ENCODE peak calls at places on chromosomes 11 and 22, in eight cellular contexts. One of them, this sample, is unnamed.

GRCh38 chr11:108069947-108070346 is 51.4 kb upstream of the ACAT1 start:
- DNase-seq in stimulated activated CD4-positive, alpha-beta T cell treated with anti-CD3 and anti-CD28 coated beads, TNF-alpha, amount 100 ng/mL, for 24 hours: no peak
- DNase-seq in epithelial cell of esophagus: no peak
- DNase-seq in putamen: no peak
- DNase-seq in EH: peak; percentile 72
- DNase-seq in body of pancreas: no peak
- DNase-seq in A172: no peak
- DNase-seq in cardiac fibroblast: peak; percentile 67
- DNase-seq in this sample: no peak

GRCh38 chr22:47192106-47192650 is 429.7 kb downstream of the TBC1D22A start:
- DNase-seq in EH: no peak
- DNase-seq in putamen: no peak
- DNase-seq in A172: no peak
- DNase-seq in stimulated activated CD4-positive, alpha-beta T cell treated with anti-CD3 and anti-CD28 coated beads, TNF-alpha, amount 100 ng/mL, for 24 hours: no peak
- DNase-seq in body of pancreas: peak; percentile 13
- DNase-seq in cardiac fibroblast: no peak
- DNase-seq in epithelial cell of esophagus: no peak
- DNase-seq in this sample: no peak

GRCh38 chr22:32042924-32043323 is at the start of gene SLC5A1:
- DNase-seq in EH: no peak
- DNase-seq in body of pancreas: peak; percentile 83
- DNase-seq in epithelial cell of esophagus: peak; percentile 67
- DNase-seq in cardiac fibroblast: no peak
- DNase-seq in putamen: no peak
- DNase-seq in A172: no peak
- DNase-seq in stimulated activated CD4-positive, alpha-beta T cell treated with anti-CD3 and anti-CD28 coated beads, TNF-alpha, amount 100 ng/mL, for 24 hours: no peak
- DNase-seq in this sample: no peak

GRCh38 chr11:86062719-86063118 is 6.2 kb downstream of the PICALM start:
- DNase-seq in stimulated activated CD4-positive, alpha-beta T cell treated with anti-CD3 and anti-CD28 coated beads, TNF-alpha, amount 100 ng/mL, for 24 hours: no peak
- DNase-seq in body of pancreas: no peak
- DNase-seq in EH: peak; percentile 51
- DNase-seq in putamen: no peak
- DNase-seq in epithelial cell of esophagus: no peak
- DNase-seq in cardiac fibroblast: peak; percentile 65
- DNase-seq in A172: no peak
- DNase-seq in this sample: no peak

GRCh38 chr11:123239371-123240150 is 44.5 kb upstream of the CLMP start:
- DNase-seq in cardiac fibroblast: peak; percentile 18
- DNase-seq in EH: peak; percentile 78
- DNase-seq in stimulated activated CD4-positive, alpha-beta T cell treated with anti-CD3 and anti-CD28 coated beads, TNF-alpha, amount 100 ng/mL, for 24 hours: no peak
- DNase-seq in putamen: peak; percentile 81
- DNase-seq in epithelial cell of esophagus: peak; percentile 68
- DNase-seq in A172: peak; percentile 40
- DNase-seq in body of pancreas: no peak
- DNase-seq in this sample: no peak

GRCh38 chr22:40182231-40182835 is 4.6 kb downstream of the TNRC6B start:
- DNase-seq in putamen: no peak
- DNase-seq in A172: no peak
- DNase-seq in stimulated activated CD4-positive, alpha-beta T cell treated with anti-CD3 and anti-CD28 coated beads, TNF-alpha, amount 100 ng/mL, for 24 hours: no peak
- DNase-seq in body of pancreas: no peak
- DNase-seq in epithelial cell of esophagus: peak; percentile 30
- DNase-seq in cardiac fibroblast: no peak
- DNase-seq in EH: peak; percentile 73
- DNase-seq in this sample: no peak

GRCh38 chr22:24977370-24978230 is 25.1 kb downstream of the KIAA1671 start:
- DNase-seq in epithelial cell of esophagus: peak; percentile 70
- DNase-seq in body of pancreas: peak; percentile 54
- DNase-seq in putamen: no peak
- DNase-seq in A172: peak; percentile 41
- DNase-seq in stimulated activated CD4-positive, alpha-beta T cell treated with anti-CD3 and anti-CD28 coated beads, TNF-alpha, amount 100 ng/mL, for 24 hours: no peak
- DNase-seq in cardiac fibroblast: peak; percentile 29
- DNase-seq in EH: no peak
- DNase-seq in this sample: no peak

GRCh38 chr22:16608931-16609330 is 16.3 kb upstream of the CCT8L2 start:
- DNase-seq in body of pancreas: no peak
- DNase-seq in cardiac fibroblast: no peak
- DNase-seq in putamen: no peak
- DNase-seq in epithelial cell of esophagus: no peak
- DNase-seq in stimulated activated CD4-positive, alpha-beta T cell treated with anti-CD3 and anti-CD28 coated beads, TNF-alpha, amount 100 ng/mL, for 24 hours: no peak
- DNase-seq in A172: no peak
- DNase-seq in EH: no peak
- DNase-seq in this sample: no peak

GRCh38 chr11:77029829-77030228 is 4.4 kb upstream of the B3GNT6 start:
- DNase-seq in body of pancreas: no peak
- DNase-seq in stimulated activated CD4-positive, alpha-beta T cell treated with anti-CD3 and anti-CD28 coated beads, TNF-alpha, amount 100 ng/mL, for 24 hours: no peak
- DNase-seq in cardiac fibroblast: no peak
- DNase-seq in epithelial cell of esophagus: peak; percentile 15
- DNase-seq in putamen: no peak
- DNase-seq in A172: no peak
- DNase-seq in EH: no peak
- DNase-seq in this sample: no peak

GRCh38 chr11:12410006-12410728 is 32.8 kb downstream of the PARVA start:
- DNase-seq in A172: peak; percentile 23
- DNase-seq in EH: peak; percentile 44
- DNase-seq in stimulated activated CD4-positive, alpha-beta T cell treated with anti-CD3 and anti-CD28 coated beads, TNF-alpha, amount 100 ng/mL, for 24 hours: no peak
- DNase-seq in putamen: no peak
- DNase-seq in cardiac fibroblast: peak; percentile 57
- DNase-seq in epithelial cell of esophagus: peak; percentile 15
- DNase-seq in body of pancreas: no peak
- DNase-seq in this sample: no peak

GRCh38 chr22:39184586-39185577 is 32.4 kb upstream of the CBX7 start:
- DNase-seq in stimulated activated CD4-positive, alpha-beta T cell treated with anti-CD3 and anti-CD28 coated beads, TNF-alpha, amount 100 ng/mL, for 24 hours: no peak
- DNase-seq in EH: no peak
- DNase-seq in cardiac fibroblast: peak; percentile 84
- DNase-seq in epithelial cell of esophagus: no peak
- DNase-seq in A172: no peak
- DNase-seq in putamen: no peak
- DNase-seq in body of pancreas: no peak
- DNase-seq in this sample: no peak

GRCh38 chr22:33883961-33884808 is 36.1 kb downstream of the LARGE1 start:
- DNase-seq in stimulated activated CD4-positive, alpha-beta T cell treated with anti-CD3 and anti-CD28 coated beads, TNF-alpha, amount 100 ng/mL, for 24 hours: no peak
- DNase-seq in A172: no peak
- DNase-seq in epithelial cell of esophagus: no peak
- DNase-seq in body of pancreas: no peak
- DNase-seq in EH: no peak
- DNase-seq in putamen: no peak
- DNase-seq in cardiac fibroblast: no peak
- DNase-seq in this sample: no peak

GRCh38 chr11:12818333-12819015 is 144.3 kb downstream of the TEAD1 start:
- DNase-seq in cardiac fibroblast: peak; percentile 92
- DNase-seq in body of pancreas: no peak
- DNase-seq in putamen: no peak
- DNase-seq in A172: peak; percentile 85
- DNase-seq in stimulated activated CD4-positive, alpha-beta T cell treated with anti-CD3 and anti-CD28 coated beads, TNF-alpha, amount 100 ng/mL, for 24 hours: no peak
- DNase-seq in EH: peak; percentile 88
- DNase-seq in epithelial cell of esophagus: peak; percentile 85
- DNase-seq in this sample: no peak

GRCh38 chr22:46971141-46971775 is 208.8 kb downstream of the TBC1D22A start:
- DNase-seq in epithelial cell of esophagus: no peak
- DNase-seq in body of pancreas: peak; percentile 70
- DNase-seq in putamen: peak; percentile 23
- DNase-seq in EH: no peak
- DNase-seq in stimulated activated CD4-positive, alpha-beta T cell treated with anti-CD3 and anti-CD28 coated beads, TNF-alpha, amount 100 ng/mL, for 24 hours: no peak
- DNase-seq in cardiac fibroblast: peak; percentile 35
- DNase-seq in A172: no peak
- DNase-seq in this sample: no peak

GRCh38 chr11:10201343-10201742 is 92.7 kb downstream of the SBF2 start:
- DNase-seq in stimulated activated CD4-positive, alpha-beta T cell treated with anti-CD3 and anti-CD28 coated beads, TNF-alpha, amount 100 ng/mL, for 24 hours: no peak
- DNase-seq in putamen: no peak
- DNase-seq in EH: peak; percentile 54
- DNase-seq in body of pancreas: no peak
- DNase-seq in epithelial cell of esophagus: no peak
- DNase-seq in cardiac fibroblast: no peak
- DNase-seq in A172: no peak
- DNase-seq in this sample: no peak

GRCh38 chr11:15896544-15896943 is 459.8 kb downstream of the SOX6 start:
- DNase-seq in body of pancreas: no peak
- DNase-seq in epithelial cell of esophagus: no peak
- DNase-seq in stimulated activated CD4-positive, alpha-beta T cell treated with anti-CD3 and anti-CD28 coated beads, TNF-alpha, amount 100 ng/mL, for 24 hours: no peak
- DNase-seq in cardiac fibroblast: no peak
- DNase-seq in A172: no peak
- DNase-seq in EH: no peak
- DNase-seq in putamen: no peak
- DNase-seq in this sample: no peak

GRCh38 chr11:127098684-127099083 is 98.1 kb upstream of the KIRREL3 start:
- DNase-seq in cardiac fibroblast: no peak
- DNase-seq in A172: no peak
- DNase-seq in body of pancreas: no peak
- DNase-seq in stimulated activated CD4-positive, alpha-beta T cell treated with anti-CD3 and anti-CD28 coated beads, TNF-alpha, amount 100 ng/mL, for 24 hours: no peak
- DNase-seq in putamen: no peak
- DNase-seq in epithelial cell of esophagus: no peak
- DNase-seq in EH: peak; percentile 4
- DNase-seq in this sample: no peak

GRCh38 chr11:94028436-94028835 is 7.3 kb downstream of the HEPHL1 start:
- DNase-seq in EH: peak; percentile 64
- DNase-seq in epithelial cell of esophagus: peak; percentile 98
- DNase-seq in body of pancreas: no peak
- DNase-seq in putamen: no peak
- DNase-seq in cardiac fibroblast: peak; percentile 82
- DNase-seq in A172: no peak
- DNase-seq in stimulated activated CD4-positive, alpha-beta T cell treated with anti-CD3 and anti-CD28 coated beads, TNF-alpha, amount 100 ng/mL, for 24 hours: no peak
- DNase-seq in this sample: no peak

This sample was measured in activated T-helper 9 cell treated with anti-CD3 and anti-CD28 coated beads, Interleukin-2, amount 50 U/mL, for 16 hours.